ENCODE peak calls at places on chromosomes 12 and 14, in eight cellular contexts. One of them, this sample, is unnamed.

GRCh38 chr14:100192250-100192671 is 32.8 kb upstream of the DEGS2 start:
- DNase-seq in HFFc6: no peak
- DNase-seq in substantia nigra: no peak
- DNase-seq in RWPE1: no peak
- DNase-seq in aorta: peak; percentile 54
- DNase-seq in ACHN: no peak
- DNase-seq in transverse colon: peak; percentile 21
- DNase-seq in activated effector memory CD4-positive, alpha-beta T cell treated with anti-CD3 and anti-CD28 coated beads, Interleukin-2, amount 50 U/mL, for 16 hours: no peak
- DNase-seq in this sample: no peak

GRCh38 chr14:20820063-20820904 is 17.6 kb upstream of the RNASE1 start:
- DNase-seq in RWPE1: no peak
- DNase-seq in aorta: no peak
- DNase-seq in HFFc6: no peak
- DNase-seq in substantia nigra: no peak
- DNase-seq in transverse colon: peak; percentile 18
- DNase-seq in ACHN: no peak
- DNase-seq in activated effector memory CD4-positive, alpha-beta T cell treated with anti-CD3 and anti-CD28 coated beads, Interleukin-2, amount 50 U/mL, for 16 hours: no peak
- DNase-seq in this sample: no peak

GRCh38 chr14:96400495-96400894 is 8.6 kb downstream of the AK7 start:
- DNase-seq in activated effector memory CD4-positive, alpha-beta T cell treated with anti-CD3 and anti-CD28 coated beads, Interleukin-2, amount 50 U/mL, for 16 hours: no peak
- DNase-seq in aorta: no peak
- DNase-seq in transverse colon: no peak
- DNase-seq in ACHN: no peak
- DNase-seq in HFFc6: no peak
- DNase-seq in substantia nigra: no peak
- DNase-seq in RWPE1: no peak
- DNase-seq in this sample: no peak

GRCh38 chr14:21668377-21668776 is 5.2 kb downstream of the OR4E1 start:
- DNase-seq in aorta: no peak
- DNase-seq in ACHN: no peak
- DNase-seq in transverse colon: no peak
- DNase-seq in activated effector memory CD4-positive, alpha-beta T cell treated with anti-CD3 and anti-CD28 coated beads, Interleukin-2, amount 50 U/mL, for 16 hours: no peak
- DNase-seq in HFFc6: peak; percentile 59
- DNase-seq in RWPE1: peak; percentile 8
- DNase-seq in substantia nigra: no peak
- DNase-seq in this sample: no peak

GRCh38 chr12:32107376-32108267 is 975 bp downstream of the BICD1 start:
- DNase-seq in HFFc6: peak; percentile 71
- DNase-seq in RWPE1: peak; percentile 63
- DNase-seq in substantia nigra: no peak
- DNase-seq in transverse colon: peak; percentile 13
- DNase-seq in aorta: no peak
- DNase-seq in activated effector memory CD4-positive, alpha-beta T cell treated with anti-CD3 and anti-CD28 coated beads, Interleukin-2, amount 50 U/mL, for 16 hours: peak; percentile 74
- DNase-seq in ACHN: peak; percentile 79
- DNase-seq in this sample: peak; percentile 26

GRCh38 chr12:49832836-49833421 is 4.7 kb upstream of the NCKAP5L start:
- DNase-seq in activated effector memory CD4-positive, alpha-beta T cell treated with anti-CD3 and anti-CD28 coated beads, Interleukin-2, amount 50 U/mL, for 16 hours: no peak
- DNase-seq in transverse colon: no peak
- DNase-seq in RWPE1: no peak
- DNase-seq in substantia nigra: no peak
- DNase-seq in ACHN: peak; percentile 35
- DNase-seq in aorta: no peak
- DNase-seq in HFFc6: peak; percentile 65
- DNase-seq in this sample: no peak

GRCh38 chr12:5442251-5443006 is 10.5 kb downstream of the NTF3 start:
- DNase-seq in HFFc6: peak; percentile 73
- DNase-seq in substantia nigra: no peak
- DNase-seq in activated effector memory CD4-positive, alpha-beta T cell treated with anti-CD3 and anti-CD28 coated beads, Interleukin-2, amount 50 U/mL, for 16 hours: no peak
- DNase-seq in aorta: no peak
- DNase-seq in RWPE1: peak; percentile 27
- DNase-seq in ACHN: peak; percentile 83
- DNase-seq in transverse colon: no peak
- DNase-seq in this sample: peak; percentile 21

GRCh38 chr14:106417224-106418049 is 891.1 kb downstream of the TMEM121 start:
- DNase-seq in substantia nigra: no peak
- DNase-seq in HFFc6: no peak
- DNase-seq in RWPE1: no peak
- DNase-seq in ACHN: peak; percentile 22
- DNase-seq in activated effector memory CD4-positive, alpha-beta T cell treated with anti-CD3 and anti-CD28 coated beads, Interleukin-2, amount 50 U/mL, for 16 hours: peak; percentile 95
- DNase-seq in transverse colon: peak; percentile 61
- DNase-seq in aorta: peak; percentile 67
- DNase-seq in this sample: peak; percentile 93

GRCh38 chr14:67313153-67313552 is 46.5 kb downstream of the ATP6V1D start:
- DNase-seq in HFFc6: no peak
- DNase-seq in transverse colon: no peak
- DNase-seq in substantia nigra: no peak
- DNase-seq in aorta: no peak
- DNase-seq in ACHN: no peak
- DNase-seq in RWPE1: no peak
- DNase-seq in activated effector memory CD4-positive, alpha-beta T cell treated with anti-CD3 and anti-CD28 coated beads, Interleukin-2, amount 50 U/mL, for 16 hours: no peak
- DNase-seq in this sample: no peak

GRCh38 chr12:232731-233614 is 19.0 kb upstream of the SLC6A12 start:
- DNase-seq in substantia nigra: no peak
- DNase-seq in transverse colon: no peak
- DNase-seq in RWPE1: no peak
- DNase-seq in activated effector memory CD4-positive, alpha-beta T cell treated with anti-CD3 and anti-CD28 coated beads, Interleukin-2, amount 50 U/mL, for 16 hours: peak; percentile 50
- DNase-seq in aorta: peak; percentile 62
- DNase-seq in ACHN: no peak
- DNase-seq in HFFc6: no peak
- DNase-seq in this sample: no peak

GRCh38 chr12:53561590-53561953 is 54.3 kb upstream of the NPFF start:
- DNase-seq in HFFc6: peak; percentile 93
- DNase-seq in transverse colon: no peak
- DNase-seq in ACHN: peak; percentile 92
- DNase-seq in RWPE1: peak; percentile 87
- DNase-seq in activated effector memory CD4-positive, alpha-beta T cell treated with anti-CD3 and anti-CD28 coated beads, Interleukin-2, amount 50 U/mL, for 16 hours: no peak
- DNase-seq in substantia nigra: no peak
- DNase-seq in aorta: no peak
- DNase-seq in this sample: no peak

GRCh38 chr12:113991224-113992044 is 25.3 kb upstream of the RBM19 start:
- DNase-seq in RWPE1: no peak
- DNase-seq in aorta: no peak
- DNase-seq in HFFc6: no peak
- DNase-seq in ACHN: no peak
- DNase-seq in substantia nigra: no peak
- DNase-seq in activated effector memory CD4-positive, alpha-beta T cell treated with anti-CD3 and anti-CD28 coated beads, Interleukin-2, amount 50 U/mL, for 16 hours: no peak
- DNase-seq in transverse colon: no peak
- DNase-seq in this sample: no peak

GRCh38 chr14:36773136-36773540 is 111.5 kb downstream of the PAX9 start:
- DNase-seq in substantia nigra: no peak
- DNase-seq in aorta: no peak
- DNase-seq in activated effector memory CD4-positive, alpha-beta T cell treated with anti-CD3 and anti-CD28 coated beads, Interleukin-2, amount 50 U/mL, for 16 hours: no peak
- DNase-seq in ACHN: peak; percentile 56
- DNase-seq in RWPE1: peak; percentile 42
- DNase-seq in HFFc6: no peak
- DNase-seq in transverse colon: no peak
- DNase-seq in this sample: no peak

GRCh38 chr12:82437744-82438143 is 79.4 kb downstream of the METTL25 start:
- DNase-seq in RWPE1: no peak
- DNase-seq in ACHN: no peak
- DNase-seq in aorta: no peak
- DNase-seq in HFFc6: no peak
- DNase-seq in activated effector memory CD4-positive, alpha-beta T cell treated with anti-CD3 and anti-CD28 coated beads, Interleukin-2, amount 50 U/mL, for 16 hours: no peak
- DNase-seq in transverse colon: no peak
- DNase-seq in substantia nigra: no peak
- DNase-seq in this sample: no peak

GRCh38 chr14:70902186-70902585 is 5.1 kb upstream of the PCNX1 start:
- DNase-seq in RWPE1: no peak
- DNase-seq in aorta: no peak
- DNase-seq in ACHN: no peak
- DNase-seq in activated effector memory CD4-positive, alpha-beta T cell treated with anti-CD3 and anti-CD28 coated beads, Interleukin-2, amount 50 U/mL, for 16 hours: no peak
- DNase-seq in substantia nigra: no peak
- DNase-seq in HFFc6: no peak
- DNase-seq in transverse colon: no peak
- DNase-seq in this sample: no peak

GRCh38 chr14:35332517-35333346 is 40.5 kb downstream of the PSMA6 start:
- DNase-seq in activated effector memory CD4-positive, alpha-beta T cell treated with anti-CD3 and anti-CD28 coated beads, Interleukin-2, amount 50 U/mL, for 16 hours: peak; percentile 74
- DNase-seq in ACHN: no peak
- DNase-seq in transverse colon: peak; percentile 73
- DNase-seq in substantia nigra: no peak
- DNase-seq in RWPE1: no peak
- DNase-seq in HFFc6: no peak
- DNase-seq in aorta: no peak
- DNase-seq in this sample: peak; percentile 64

This sample was measured in GM12865.